ENCODE peak calls at places on chromosomes 7 and 10, in seven cellular contexts. A, N, B, C, K, W and O are unnamed samples.

GRCh38 chr7:90758933-90759562 is 162.9 kb downstream of the CDK14 start:
- DNase-seq in A (no peak), N (no peak), B (no peak), C (no peak), K (no peak), W (no peak), O (no peak)

GRCh38 chr7:7851381-7851780 is 117.2 kb upstream of the GLCCI1 start:
- DNase-seq in A (no peak), N (no peak), B (no peak), C (no peak), K (no peak), W (no peak), O (no peak)

GRCh38 chr7:91883676-91884362 is 3.3 kb upstream of the MTERF1 start:
- DNase-seq in A (no peak), N (no peak), B (no peak), C (peak; percentile 95), K (no peak), W (no peak), O (no peak)

GRCh38 chr10:86211691-86212390 is 154.8 kb downstream of the GRID1 start:
- DNase-seq in A (no peak), N (peak; percentile 57), B (no peak), C (no peak), K (no peak), W (no peak), O (no peak)

GRCh38 chr10:127983701-127984100 is 76.8 kb downstream of the PTPRE start:
- DNase-seq in A (no peak), N (no peak), B (no peak), C (no peak), K (no peak), W (no peak), O (no peak)

GRCh38 chr7:149278396-149278795 is 16.4 kb downstream of the ZNF783 start:
- DNase-seq in A (no peak), N (no peak), B (no peak), C (no peak), K (no peak), W (no peak), O (no peak)

GRCh38 chr7:22329816-22330524 is 27.0 kb downstream of the RAPGEF5 start:
- DNase-seq in A (no peak), N (no peak), B (no peak), C (no peak), K (no peak), W (no peak), O (no peak)

GRCh38 chr7:80711521-80711920 is 73.1 kb downstream of the CD36 start:
- DNase-seq in A (no peak), N (no peak), B (no peak), C (no peak), K (peak; percentile 70), W (no peak), O (no peak)

GRCh38 chr7:47034180-47034579 is 547.7 kb downstream of the TNS3 start:
- DNase-seq in A (no peak), N (no peak), B (no peak), C (no peak), K (peak; percentile 13), W (no peak), O (no peak)

GRCh38 chr7:114703677-114704076 is 218.2 kb upstream of the MDFIC start:
- DNase-seq in A (no peak), N (no peak), B (peak; percentile 6), C (no peak), K (peak; percentile 26), W (no peak), O (no peak)

GRCh38 chr10:72204296-72204695 is 11.5 kb upstream of the ANAPC16 start:
- DNase-seq in A (no peak), N (no peak), B (no peak), C (no peak), K (no peak), W (no peak), O (no peak)

GRCh38 chr7:32479574-32480200 is 10.5 kb downstream of the LSM5 start:
- DNase-seq in A (no peak), N (no peak), B (peak; percentile 43), C (peak; percentile 52), K (peak; percentile 74), W (no peak), O (no peak)

GRCh38 chr10:70626056-70626455 is 23.5 kb upstream of the PRF1 start:
- DNase-seq in A (no peak), N (no peak), B (no peak), C (no peak), K (no peak), W (no peak), O (no peak)

GRCh38 chr7:150722403-150723065 is 6.1 kb downstream of the GIMAP1 start:
- DNase-seq in A (no peak), N (no peak), B (no peak), C (no peak), K (no peak), W (no peak), O (no peak)

GRCh38 chr7:156827587-156828203 is 65.3 kb downstream of the LMBR1 start:
- DNase-seq in A (no peak), N (no peak), B (no peak), C (no peak), K (peak; percentile 42), W (peak; percentile 9), O (no peak)

GRCh38 chr10:89086801-89087513 is 96.4 kb downstream of the FAS start:
- DNase-seq in A (no peak), N (peak; percentile 85), B (peak; percentile 43), C (no peak), K (peak; percentile 86), W (no peak), O (peak; percentile 79)

GRCh38 chr7:153061913-153062528 is 302.5 kb downstream of the ACTR3B start:
- DNase-seq in A (no peak), N (no peak), B (no peak), C (no peak), K (no peak), W (no peak), O (no peak)

GRCh38 chr7:85829176-85829575 is 642.3 kb upstream of the SEMA3D start:
- DNase-seq in A (no peak), N (no peak), B (no peak), C (no peak), K (no peak), W (no peak), O (no peak)

GRCh38 chr10:128934492-128934891 is 532.5 kb upstream of the MGMT start:
- DNase-seq in A (no peak), N (no peak), B (no peak), C (no peak), K (no peak), W (no peak), O (no peak)

GRCh38 chr7:117212969-117213877 is 109.6 kb downstream of the WNT2 start:
- DNase-seq in A (peak; percentile 38), N (no peak), B (no peak), C (no peak), K (peak; percentile 71), W (peak; percentile 12), O (peak; percentile 69)

GRCh38 chr10:118151461-118151860 is 104.7 kb upstream of the RAB11FIP2 start:
- DNase-seq in A (no peak), N (no peak), B (no peak), C (no peak), K (no peak), W (no peak), O (no peak)

GRCh38 chr7:150974468-150975391 is 3.4 kb downstream of the KCNH2 start:
- DNase-seq in A (peak; percentile 82), N (peak; percentile 83), B (no peak), C (no peak), K (peak; percentile 28), W (peak; percentile 76), O (no peak)

GRCh38 chr10:117214401-117214800 is 17.1 kb downstream of the KCNK18 start:
- DNase-seq in A (no peak), N (no peak), B (no peak), C (no peak), K (peak; percentile 43), W (no peak), O (no peak)

GRCh38 chr7:88942815-88943501 is 147.4 kb upstream of the TEX47 start:
- DNase-seq in A (no peak), N (no peak), B (no peak), C (no peak), K (no peak), W (no peak), O (no peak)

GRCh38 chr7:36128448-36129047 is 24.5 kb upstream of the EEPD1 start:
- DNase-seq in A (no peak), N (peak; percentile 91), B (peak; percentile 73), C (no peak), K (peak; percentile 94), W (no peak), O (peak; percentile 71)

GRCh38 chr7:88243345-88243909 is 23.6 kb upstream of the SRI start:
- DNase-seq in A (no peak), N (peak; percentile 62), B (no peak), C (peak; percentile 40), K (peak; percentile 39), W (peak; percentile 5), O (peak; percentile 19)

GRCh38 chr7:20785211-20786048 is 1.3 kb downstream of the SP8 start:
- DNase-seq in A (no peak), N (no peak), B (no peak), C (no peak), K (no peak), W (no peak), O (no peak)